ENCODE peak calls at places on chromosomes 16 and 17, in six cellular contexts. Q is psoas muscle; C is activated naive CD4-positive, alpha-beta T cell; W is RCC 7860; N is H9; K is fibroblast of lung. T is an unnamed sample.

GRCh38 chr17:12917401-12917800 is 100.4 kb downstream of the ELAC2 start:
- DNase-seq in Q (no peak), C (no peak), W (no peak), N (no peak), K (no peak), T (no peak)

GRCh38 chr17:36755586-36755985 is 154.2 kb downstream of the MRM1 start:
- DNase-seq in Q (no peak), C (no peak), W (no peak), N (peak; percentile 87), K (no peak), T (no peak)

GRCh38 chr16:70661918-70662641 is 15.7 kb downstream of the IL34 start:
- DNase-seq in Q (no peak), C (no peak), W (no peak), N (no peak), K (peak; percentile 56), T (no peak)

GRCh38 chr16:3954411-3954921 is 74.0 kb upstream of the CREBBP start:
- DNase-seq in Q (peak; percentile 63), C (no peak), W (peak; percentile 77), N (no peak), K (peak; percentile 36), T (no peak)

GRCh38 chr17:14616508-14616907 is 315.6 kb downstream of the HS3ST3B1 start:
- DNase-seq in Q (no peak), C (no peak), W (no peak), N (no peak), K (no peak), T (no peak)

GRCh38 chr17:18031955-18032354 is 7.0 kb downstream of the ATPAF2 start:
- DNase-seq in Q (no peak), C (no peak), W (peak; percentile 32), N (no peak), K (peak; percentile 60), T (peak; percentile 18)

GRCh38 chr17:64254755-64255154 is 8.3 kb downstream of the TEX2 start:
- DNase-seq in Q (no peak), C (no peak), W (no peak), N (no peak), K (no peak), T (no peak)

GRCh38 chr16:21638573-21638975 is 13.8 kb downstream of the IGSF6 start:
- DNase-seq in Q (no peak), C (no peak), W (no peak), N (no peak), K (no peak), T (no peak)

GRCh38 chr17:6421700-6422604 is 13.0 kb downstream of the AIPL1 start:
- DNase-seq in Q (peak; percentile 87), C (peak; percentile 40), W (peak; percentile 74), N (peak; percentile 95), K (peak; percentile 71), T (no peak)

GRCh38 chr16:23836404-23837291 is 865 bp downstream of the PRKCB start:
- DNase-seq in Q (peak; percentile 59), C (peak; percentile 8), W (no peak), N (peak; percentile 68), K (no peak), T (no peak)

GRCh38 chr17:59641799-59642484 is 22.2 kb downstream of the CLTC start:
- DNase-seq in Q (no peak), C (no peak), W (no peak), N (no peak), K (no peak), T (no peak)

GRCh38 chr17:40355123-40355803 is 9.3 kb downstream of the GJD3 start:
- DNase-seq in Q (peak; percentile 91), C (peak; percentile 82), W (no peak), N (peak; percentile 95), K (peak; percentile 56), T (no peak)

GRCh38 chr17:78717431-78717980 is 64.6 kb downstream of the CYTH1 start:
- DNase-seq in Q (no peak), C (no peak), W (no peak), N (no peak), K (peak; percentile 68), T (no peak)

GRCh38 chr17:13638855-13639458 is 37.2 kb upstream of the HS3ST3A1 start:
- DNase-seq in Q (no peak), C (no peak), W (no peak), N (peak; percentile 34), K (peak; percentile 58), T (no peak)

GRCh38 chr16:81174644-81175324 is 63.7 kb upstream of the BCO1 start:
- DNase-seq in Q (no peak), C (no peak), W (no peak), N (no peak), K (no peak), T (no peak)

GRCh38 chr17:65039349-65039988 is 17.1 kb downstream of the GNA13 start:
- DNase-seq in Q (no peak), C (no peak), W (no peak), N (no peak), K (no peak), T (no peak)

GRCh38 chr16:2715519-2715918 is 4.5 kb downstream of the PRSS27 start:
- DNase-seq in Q (peak; percentile 81), C (peak; percentile 67), W (no peak), N (peak; percentile 77), K (peak; percentile 27), T (no peak)

GRCh38 chr16:10181196-10182162 is 749 bp downstream of the GRIN2A start:
- DNase-seq in Q (peak; percentile 61), C (peak; percentile 10), W (no peak), N (peak; percentile 89), K (peak; percentile 18), T (no peak)

GRCh38 chr16:80440691-80441090 is 100.1 kb upstream of the DYNLRB2 start:
- DNase-seq in Q (no peak), C (no peak), W (no peak), N (no peak), K (no peak), T (no peak)

GRCh38 chr17:74466785-74467158 is 338 bp downstream of the CD300A start:
- DNase-seq in Q (no peak), C (no peak), W (no peak), N (no peak), K (no peak), T (no peak)

GRCh38 chr17:61686114-61686513 is 95.1 kb upstream of the NACA2 start:
- DNase-seq in Q (no peak), C (no peak), W (no peak), N (no peak), K (no peak), T (no peak)

GRCh38 chr17:41739661-41740352 is 5.4 kb upstream of the HAP1 start:
- DNase-seq in Q (no peak), C (no peak), W (peak; percentile 33), N (no peak), K (no peak), T (peak; percentile 48)

GRCh38 chr16:63061319-63061718 is 1025.1 kb upstream of the CDH8 start:
- DNase-seq in Q (no peak), C (no peak), W (no peak), N (peak; percentile 42), K (no peak), T (no peak)

GRCh38 chr16:56618138-56618537 is 7.4 kb upstream of the MT1E start:
- DNase-seq in Q (no peak), C (no peak), W (no peak), N (no peak), K (no peak), T (no peak)

GRCh38 chr17:6108987-6109386 is 38.8 kb downstream of the WSCD1 start:
- DNase-seq in Q (no peak), C (no peak), W (no peak), N (no peak), K (no peak), T (no peak)

GRCh38 chr17:41647940-41648410 is 23.6 kb upstream of the KRT17 start:
- DNase-seq in Q (peak; percentile 94), C (peak; percentile 95), W (peak; percentile 60), N (peak; percentile 97), K (peak; percentile 65), T (no peak)

GRCh38 chr16:19219836-19220235 is 51.8 kb downstream of the SYT17 start:
- DNase-seq in Q (no peak), C (no peak), W (peak; percentile 19), N (no peak), K (no peak), T (no peak)

GRCh38 chr16:85689285-85689949 is 663 bp upstream of the GINS2 start:
- DNase-seq in Q (no peak), C (no peak), W (no peak), N (no peak), K (no peak), T (no peak)

GRCh38 chr17:66337866-66338472 is 35.6 kb downstream of the PRKCA start:
- DNase-seq in Q (no peak), C (no peak), W (no peak), N (no peak), K (no peak), T (no peak)

GRCh38 chr17:29176500-29177351 is 3.5 kb downstream of the MYO18A start:
- DNase-seq in Q (peak; percentile 77), C (peak; percentile 16), W (no peak), N (peak; percentile 88), K (peak; percentile 29), T (no peak)

GRCh38 chr17:43766413-43767052 is 7.9 kb upstream of the SOST start:
- DNase-seq in Q (no peak), C (peak; percentile 26), W (no peak), N (peak; percentile 68), K (peak; percentile 47), T (no peak)

GRCh38 chr17:67132366-67132765 is 88.0 kb downstream of the CACNG1 start:
- DNase-seq in Q (no peak), C (no peak), W (no peak), N (no peak), K (no peak), T (no peak)

GRCh38 chr16:52494145-52494544 is 52.8 kb downstream of the TOX3 start:
- DNase-seq in Q (no peak), C (no peak), W (no peak), N (no peak), K (no peak), T (no peak)

GRCh38 chr17:50657627-50658026 is 22.9 kb downstream of the ABCC3 start:
- DNase-seq in Q (no peak), C (no peak), W (no peak), N (no peak), K (no peak), T (no peak)

GRCh38 chr17:4537451-4538235 is 17.5 kb downstream of the MYBBP1A start:
- DNase-seq in Q (peak; percentile 55), C (no peak), W (no peak), N (no peak), K (no peak), T (no peak)

GRCh38 chr16:30948087-30948955 is 547 bp upstream of the ORAI3 start:
- DNase-seq in Q (peak; percentile 88), C (no peak), W (peak; percentile 81), N (peak; percentile 100), K (peak; percentile 99), T (peak; percentile 84)

T was measured in epithelial cell of proximal tubule.